ENCODE peak calls at places on chromosomes 12 and 14, in nine cellular contexts. One of them, this sample, is unnamed.

GRCh38 chr14:64625363-64626232 is 75.8 kb downstream of the PPP1R36 start:
- DNase-seq in kidney: no peak
- DNase-seq in dorsolateral prefrontal cortex: no peak
- DNase-seq in cardiac muscle cell: no peak
- DNase-seq in CD8-positive, alpha-beta T cell: no peak
- DNase-seq in WTC11: no peak
- DNase-seq in neural progenitor cell: no peak
- DNase-seq in uterus: no peak
- DNase-seq in vagina: no peak
- DNase-seq in this sample: no peak

GRCh38 chr14:79825046-79825521 is 386.2 kb downstream of the DIO2 start:
- DNase-seq in kidney: no peak
- DNase-seq in dorsolateral prefrontal cortex: no peak
- DNase-seq in cardiac muscle cell: no peak
- DNase-seq in CD8-positive, alpha-beta T cell: no peak
- DNase-seq in WTC11: no peak
- DNase-seq in neural progenitor cell: no peak
- DNase-seq in uterus: peak; percentile 46
- DNase-seq in vagina: no peak
- DNase-seq in this sample: no peak

GRCh38 chr14:70254476-70254961 is 65.8 kb upstream of the SLC8A3 start:
- DNase-seq in kidney: peak; percentile 84
- DNase-seq in dorsolateral prefrontal cortex: no peak
- DNase-seq in cardiac muscle cell: peak; percentile 80
- DNase-seq in CD8-positive, alpha-beta T cell: no peak
- DNase-seq in WTC11: peak; percentile 46
- DNase-seq in neural progenitor cell: peak; percentile 70
- DNase-seq in uterus: no peak
- DNase-seq in vagina: no peak
- DNase-seq in this sample: no peak

GRCh38 chr12:5480953-5481300 is 49.0 kb downstream of the NTF3 start:
- DNase-seq in kidney: no peak
- DNase-seq in dorsolateral prefrontal cortex: no peak
- DNase-seq in cardiac muscle cell: peak; percentile 19
- DNase-seq in CD8-positive, alpha-beta T cell: no peak
- DNase-seq in WTC11: peak; percentile 35
- DNase-seq in neural progenitor cell: peak; percentile 70
- DNase-seq in uterus: no peak
- DNase-seq in vagina: no peak
- DNase-seq in this sample: no peak

GRCh38 chr14:68707496-68707895 is 85.4 kb downstream of the ZFP36L1 start:
- DNase-seq in kidney: no peak
- DNase-seq in dorsolateral prefrontal cortex: no peak
- DNase-seq in cardiac muscle cell: no peak
- DNase-seq in CD8-positive, alpha-beta T cell: no peak
- DNase-seq in WTC11: no peak
- DNase-seq in neural progenitor cell: no peak
- DNase-seq in uterus: peak; percentile 11
- DNase-seq in vagina: no peak
- DNase-seq in this sample: no peak

GRCh38 chr14:31320216-31320615 is 100.1 kb downstream of the HEATR5A start:
- DNase-seq in kidney: no peak
- DNase-seq in dorsolateral prefrontal cortex: no peak
- DNase-seq in cardiac muscle cell: no peak
- DNase-seq in CD8-positive, alpha-beta T cell: no peak
- DNase-seq in WTC11: no peak
- DNase-seq in neural progenitor cell: no peak
- DNase-seq in uterus: no peak
- DNase-seq in vagina: no peak
- DNase-seq in this sample: no peak

GRCh38 chr12:109719123-109720022 is 5.7 kb downstream of the FAM222A start:
- DNase-seq in kidney: no peak
- DNase-seq in dorsolateral prefrontal cortex: no peak
- DNase-seq in cardiac muscle cell: no peak
- DNase-seq in CD8-positive, alpha-beta T cell: no peak
- DNase-seq in WTC11: peak; percentile 45
- DNase-seq in neural progenitor cell: peak; percentile 82
- DNase-seq in uterus: no peak
- DNase-seq in vagina: no peak
- DNase-seq in this sample: no peak

GRCh38 chr12:57209916-57210315 is 6.7 kb upstream of the NXPH4 start:
- DNase-seq in kidney: no peak
- DNase-seq in dorsolateral prefrontal cortex: no peak
- DNase-seq in cardiac muscle cell: no peak
- DNase-seq in CD8-positive, alpha-beta T cell: no peak
- DNase-seq in WTC11: no peak
- DNase-seq in neural progenitor cell: no peak
- DNase-seq in uterus: no peak
- DNase-seq in vagina: no peak
- DNase-seq in this sample: no peak

GRCh38 chr12:10563002-10563401 is 50.4 kb downstream of the MAGOHB start:
- DNase-seq in kidney: no peak
- DNase-seq in dorsolateral prefrontal cortex: no peak
- DNase-seq in cardiac muscle cell: no peak
- DNase-seq in CD8-positive, alpha-beta T cell: no peak
- DNase-seq in WTC11: no peak
- DNase-seq in neural progenitor cell: no peak
- DNase-seq in uterus: no peak
- DNase-seq in vagina: no peak
- DNase-seq in this sample: no peak

GRCh38 chr12:14613718-14614117 is 46.0 kb upstream of the PLBD1 start:
- DNase-seq in kidney: no peak
- DNase-seq in dorsolateral prefrontal cortex: no peak
- DNase-seq in cardiac muscle cell: no peak
- DNase-seq in CD8-positive, alpha-beta T cell: no peak
- DNase-seq in WTC11: no peak
- DNase-seq in neural progenitor cell: no peak
- DNase-seq in uterus: no peak
- DNase-seq in vagina: no peak
- DNase-seq in this sample: peak; percentile 34

GRCh38 chr12:126534495-126534894 is 1469.3 kb downstream of the AACS start:
- DNase-seq in kidney: no peak
- DNase-seq in dorsolateral prefrontal cortex: no peak
- DNase-seq in cardiac muscle cell: no peak
- DNase-seq in CD8-positive, alpha-beta T cell: no peak
- DNase-seq in WTC11: no peak
- DNase-seq in neural progenitor cell: no peak
- DNase-seq in uterus: no peak
- DNase-seq in vagina: no peak
- DNase-seq in this sample: no peak

GRCh38 chr14:98548071-98548686 is 723.8 kb downstream of the BCL11B start:
- DNase-seq in kidney: no peak
- DNase-seq in dorsolateral prefrontal cortex: no peak
- DNase-seq in cardiac muscle cell: no peak
- DNase-seq in CD8-positive, alpha-beta T cell: peak; percentile 13
- DNase-seq in WTC11: no peak
- DNase-seq in neural progenitor cell: no peak
- DNase-seq in uterus: no peak
- DNase-seq in vagina: no peak
- DNase-seq in this sample: no peak

DNA sequence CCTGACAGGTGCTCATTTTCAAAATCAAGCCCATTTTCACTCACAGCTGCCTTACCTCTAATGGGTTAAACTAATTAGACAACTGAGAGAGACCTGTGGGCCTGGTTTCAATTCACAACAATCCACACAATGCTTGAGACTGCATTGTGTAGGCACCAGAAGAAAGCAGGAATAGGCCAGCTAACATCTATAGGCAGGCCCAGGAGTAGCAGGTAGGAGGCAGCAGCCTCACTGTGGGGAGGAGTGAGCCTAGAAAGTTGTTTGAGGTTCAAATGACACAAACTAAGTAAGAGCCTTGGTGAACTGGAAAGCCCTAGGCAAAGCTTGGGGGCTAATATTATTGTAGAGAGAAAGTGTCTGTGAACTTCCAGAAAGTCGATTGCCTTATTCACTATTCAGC is 289.5 kb upstream of the CCDC196 start:
- DNase-seq in kidney: no peak
- DNase-seq in dorsolateral prefrontal cortex: no peak
- DNase-seq in cardiac muscle cell: no peak
- DNase-seq in CD8-positive, alpha-beta T cell: no peak
- DNase-seq in WTC11: no peak
- DNase-seq in neural progenitor cell: peak; percentile 17
- DNase-seq in uterus: no peak
- DNase-seq in vagina: no peak
- DNase-seq in this sample: no peak
- TF ChIP-seq CTCF in kidney: no peak
- TF ChIP-seq CTCF in dorsolateral prefrontal cortex: no peak
- TF ChIP-seq CTCF in cardiac muscle cell: no peak
- TF ChIP-seq CTCF in CD8-positive, alpha-beta T cell: no peak
- TF ChIP-seq CTCF in WTC11: no peak
- TF ChIP-seq CTCF in neural progenitor cell: peak; percentile 15
- TF ChIP-seq CTCF in uterus: no peak
- TF ChIP-seq CTCF in vagina: no peak
- TF ChIP-seq CTCF in this sample: no peak

GRCh38 chr14:95297832-95298231 is 21.9 kb downstream of the CLMN start:
- DNase-seq in kidney: peak; percentile 38
- DNase-seq in dorsolateral prefrontal cortex: no peak
- DNase-seq in cardiac muscle cell: no peak
- DNase-seq in CD8-positive, alpha-beta T cell: no peak
- DNase-seq in WTC11: no peak
- DNase-seq in neural progenitor cell: no peak
- DNase-seq in uterus: no peak
- DNase-seq in vagina: no peak
- DNase-seq in this sample: no peak

GRCh38 chr14:95294834-95295599 is 24.7 kb downstream of the CLMN start:
- DNase-seq in kidney: peak; percentile 42
- DNase-seq in dorsolateral prefrontal cortex: no peak
- DNase-seq in cardiac muscle cell: no peak
- DNase-seq in CD8-positive, alpha-beta T cell: no peak
- DNase-seq in WTC11: no peak
- DNase-seq in neural progenitor cell: no peak
- DNase-seq in uterus: no peak
- DNase-seq in vagina: no peak
- DNase-seq in this sample: no peak

GRCh38 chr14:95294320-95294719 is 25.4 kb downstream of the CLMN start:
- DNase-seq in kidney: peak; percentile 51
- DNase-seq in dorsolateral prefrontal cortex: no peak
- DNase-seq in cardiac muscle cell: no peak
- DNase-seq in CD8-positive, alpha-beta T cell: no peak
- DNase-seq in WTC11: no peak
- DNase-seq in neural progenitor cell: no peak
- DNase-seq in uterus: no peak
- DNase-seq in vagina: no peak
- DNase-seq in this sample: no peak

GRCh38 chr14:95295600-95296376 is 23.9 kb downstream of the CLMN start:
- DNase-seq in kidney: no peak
- DNase-seq in dorsolateral prefrontal cortex: no peak
- DNase-seq in cardiac muscle cell: no peak
- DNase-seq in CD8-positive, alpha-beta T cell: no peak
- DNase-seq in WTC11: no peak
- DNase-seq in neural progenitor cell: no peak
- DNase-seq in uterus: no peak
- DNase-seq in vagina: no peak
- DNase-seq in this sample: no peak

GRCh38 chr14:95296595-95297365 is 22.9 kb downstream of the CLMN start:
- DNase-seq in kidney: peak; percentile 3
- DNase-seq in dorsolateral prefrontal cortex: no peak
- DNase-seq in cardiac muscle cell: no peak
- DNase-seq in CD8-positive, alpha-beta T cell: no peak
- DNase-seq in WTC11: no peak
- DNase-seq in neural progenitor cell: no peak
- DNase-seq in uterus: no peak
- DNase-seq in vagina: no peak
- DNase-seq in this sample: no peak
- TF ChIP-seq CTCF in kidney: no peak
- TF ChIP-seq CTCF in dorsolateral prefrontal cortex: no peak
- TF ChIP-seq CTCF in cardiac muscle cell: no peak
- TF ChIP-seq CTCF in CD8-positive, alpha-beta T cell: no peak
- TF ChIP-seq CTCF in WTC11: no peak
- TF ChIP-seq CTCF in neural progenitor cell: no peak
- TF ChIP-seq CTCF in uterus: no peak
- TF ChIP-seq CTCF in vagina: no peak
- TF ChIP-seq CTCF in this sample: no peak

DNA sequence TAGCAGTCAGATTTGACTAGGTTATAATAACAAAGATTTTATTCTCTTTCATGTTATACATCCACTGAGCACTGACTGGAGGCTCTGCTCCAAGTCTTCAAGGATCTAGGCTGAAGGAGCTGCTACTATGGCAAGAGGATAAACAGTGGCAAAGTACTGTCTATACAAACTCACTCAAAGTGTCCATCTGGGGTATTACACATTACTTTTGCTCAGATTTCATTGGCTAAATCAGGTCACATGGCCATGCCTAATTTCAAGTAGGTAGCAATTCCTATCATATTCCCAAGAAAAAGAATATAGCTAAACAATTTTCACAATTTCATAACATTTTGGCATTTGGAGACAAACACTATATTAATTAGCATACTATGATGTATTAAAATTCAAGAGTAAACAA is 40.9 kb downstream of the CDK17 start:
- DNase-seq in kidney: no peak
- DNase-seq in dorsolateral prefrontal cortex: no peak
- DNase-seq in cardiac muscle cell: no peak
- DNase-seq in CD8-positive, alpha-beta T cell: no peak
- DNase-seq in WTC11: no peak
- DNase-seq in neural progenitor cell: no peak
- DNase-seq in uterus: no peak
- DNase-seq in vagina: no peak
- DNase-seq in this sample: no peak
- TF ChIP-seq CTCF in kidney: no peak
- TF ChIP-seq CTCF in dorsolateral prefrontal cortex: no peak
- TF ChIP-seq CTCF in cardiac muscle cell: no peak
- TF ChIP-seq CTCF in CD8-positive, alpha-beta T cell: no peak
- TF ChIP-seq CTCF in WTC11: no peak
- TF ChIP-seq CTCF in neural progenitor cell: no peak
- TF ChIP-seq CTCF in uterus: no peak
- TF ChIP-seq CTCF in vagina: no peak
- TF ChIP-seq CTCF in this sample: no peak

GRCh38 chr12:120342156-120342555 is 14.6 kb upstream of the PLA2G1B start:
- DNase-seq in kidney: no peak
- DNase-seq in dorsolateral prefrontal cortex: no peak
- DNase-seq in cardiac muscle cell: no peak
- DNase-seq in CD8-positive, alpha-beta T cell: no peak
- DNase-seq in WTC11: no peak
- DNase-seq in neural progenitor cell: no peak
- DNase-seq in uterus: no peak
- DNase-seq in vagina: no peak
- DNase-seq in this sample: no peak

GRCh38 chr12:120342567-120343537 is 15.3 kb upstream of the PLA2G1B start:
- DNase-seq in kidney: no peak
- DNase-seq in dorsolateral prefrontal cortex: no peak
- DNase-seq in cardiac muscle cell: no peak
- DNase-seq in CD8-positive, alpha-beta T cell: no peak
- DNase-seq in WTC11: no peak
- DNase-seq in neural progenitor cell: no peak
- DNase-seq in uterus: no peak
- DNase-seq in vagina: no peak
- DNase-seq in this sample: no peak

GRCh38 chr12:120346681-120347080 is 19.1 kb upstream of the PLA2G1B start:
- DNase-seq in kidney: no peak
- DNase-seq in dorsolateral prefrontal cortex: no peak
- DNase-seq in cardiac muscle cell: no peak
- DNase-seq in CD8-positive, alpha-beta T cell: no peak
- DNase-seq in WTC11: no peak
- DNase-seq in neural progenitor cell: no peak
- DNase-seq in uterus: no peak
- DNase-seq in vagina: no peak
- DNase-seq in this sample: no peak

GRCh38 chr12:120346031-120346430 is 18.5 kb upstream of the PLA2G1B start:
- DNase-seq in kidney: no peak
- DNase-seq in dorsolateral prefrontal cortex: no peak
- DNase-seq in cardiac muscle cell: no peak
- DNase-seq in CD8-positive, alpha-beta T cell: no peak
- DNase-seq in WTC11: no peak
- DNase-seq in neural progenitor cell: no peak
- DNase-seq in uterus: no peak
- DNase-seq in vagina: no peak
- DNase-seq in this sample: no peak

GRCh38 chr12:120343692-120344091 is 16.1 kb upstream of the PLA2G1B start:
- DNase-seq in kidney: no peak
- DNase-seq in dorsolateral prefrontal cortex: no peak
- DNase-seq in cardiac muscle cell: no peak
- DNase-seq in CD8-positive, alpha-beta T cell: no peak
- DNase-seq in WTC11: no peak
- DNase-seq in neural progenitor cell: no peak
- DNase-seq in uterus: no peak
- DNase-seq in vagina: no peak
- DNase-seq in this sample: no peak
- TF ChIP-seq CTCF in kidney: no peak
- TF ChIP-seq CTCF in dorsolateral prefrontal cortex: no peak
- TF ChIP-seq CTCF in cardiac muscle cell: no peak
- TF ChIP-seq CTCF in CD8-positive, alpha-beta T cell: no peak
- TF ChIP-seq CTCF in WTC11: no peak
- TF ChIP-seq CTCF in neural progenitor cell: no peak
- TF ChIP-seq CTCF in uterus: no peak
- TF ChIP-seq CTCF in vagina: no peak
- TF ChIP-seq CTCF in this sample: no peak